ENCODE peak calls at places on chromosomes 5 and 9, in ten cellular contexts. B, H, J, Q, L, O, V, D, Z and T are unnamed samples.

GRCh38 chr5:161007879-161008278 is 155.9 kb upstream of the ATP10B start:
- DNase-seq in B (no peak), H (no peak), J (no peak), Q (no peak), L (no peak), O (no peak), V (no peak), D (no peak), Z (no peak), T (peak; percentile 13)

GRCh38 chr5:94072116-94072515 is 330.7 kb upstream of the POU5F2 start:
- DNase-seq in B (no peak), H (no peak), J (peak; percentile 50), Q (peak; percentile 8), L (no peak), O (no peak), V (peak; percentile 27), D (no peak), Z (no peak), T (no peak)

GRCh38 chr9:91334053-91334452 is 27.7 kb downstream of the AUH start:
- DNase-seq in B (peak; percentile 48), H (no peak), J (no peak), Q (no peak), L (no peak), O (no peak), V (no peak), D (no peak), Z (no peak), T (no peak)

GRCh38 chr5:124651663-124652513 is 94.6 kb downstream of the ZNF608 start:
- DNase-seq in B (peak; percentile 90), H (no peak), J (peak; percentile 52), Q (peak; percentile 62), L (peak; percentile 78), O (no peak), V (peak; percentile 87), D (peak; percentile 82), Z (no peak), T (no peak)

GRCh38 chr9:128011071-128011817 is 30.5 kb upstream of the EEIG1 start:
- DNase-seq in B (no peak), H (no peak), J (no peak), Q (no peak), L (no peak), O (no peak), V (peak; percentile 27), D (no peak), Z (no peak), T (no peak)

GRCh38 chr5:65482727-65483473 is 1.2 kb upstream of the ADAMTS6 start:
- DNase-seq in B (peak; percentile 73), H (no peak), J (peak; percentile 79), Q (peak; percentile 83), L (no peak), O (no peak), V (peak; percentile 75), D (no peak), Z (no peak), T (no peak)

GRCh38 chr9:132142883-132143282 is 19.0 kb upstream of the NTNG2 start:
- DNase-seq in B (no peak), H (no peak), J (no peak), Q (no peak), L (no peak), O (no peak), V (no peak), D (no peak), Z (no peak), T (no peak)

GRCh38 chr9:79611091-79611614 is 39.4 kb downstream of the TLE4 start:
- DNase-seq in B (peak; percentile 87), H (peak; percentile 97), J (peak; percentile 30), Q (peak; percentile 39), L (peak; percentile 69), O (no peak), V (peak; percentile 28), D (no peak), Z (no peak), T (no peak)

GRCh38 chr9:84807870-84808385 is 138.4 kb downstream of the NTRK2 start:
- DNase-seq in B (no peak), H (no peak), J (no peak), Q (no peak), L (no peak), O (no peak), V (no peak), D (no peak), Z (no peak), T (no peak)

GRCh38 chr9:92706218-92706940 is 36.4 kb upstream of the IPPK start:
- DNase-seq in B (peak; percentile 67), H (no peak), J (no peak), Q (no peak), L (no peak), O (no peak), V (peak; percentile 33), D (no peak), Z (no peak), T (no peak)

GRCh38 chr5:126998201-126998631 is 32.1 kb downstream of the MARCHF3 start:
- DNase-seq in B (peak; percentile 41), H (no peak), J (peak; percentile 42), Q (peak; percentile 46), L (no peak), O (no peak), V (peak; percentile 58), D (no peak), Z (no peak), T (no peak)

DNA sequence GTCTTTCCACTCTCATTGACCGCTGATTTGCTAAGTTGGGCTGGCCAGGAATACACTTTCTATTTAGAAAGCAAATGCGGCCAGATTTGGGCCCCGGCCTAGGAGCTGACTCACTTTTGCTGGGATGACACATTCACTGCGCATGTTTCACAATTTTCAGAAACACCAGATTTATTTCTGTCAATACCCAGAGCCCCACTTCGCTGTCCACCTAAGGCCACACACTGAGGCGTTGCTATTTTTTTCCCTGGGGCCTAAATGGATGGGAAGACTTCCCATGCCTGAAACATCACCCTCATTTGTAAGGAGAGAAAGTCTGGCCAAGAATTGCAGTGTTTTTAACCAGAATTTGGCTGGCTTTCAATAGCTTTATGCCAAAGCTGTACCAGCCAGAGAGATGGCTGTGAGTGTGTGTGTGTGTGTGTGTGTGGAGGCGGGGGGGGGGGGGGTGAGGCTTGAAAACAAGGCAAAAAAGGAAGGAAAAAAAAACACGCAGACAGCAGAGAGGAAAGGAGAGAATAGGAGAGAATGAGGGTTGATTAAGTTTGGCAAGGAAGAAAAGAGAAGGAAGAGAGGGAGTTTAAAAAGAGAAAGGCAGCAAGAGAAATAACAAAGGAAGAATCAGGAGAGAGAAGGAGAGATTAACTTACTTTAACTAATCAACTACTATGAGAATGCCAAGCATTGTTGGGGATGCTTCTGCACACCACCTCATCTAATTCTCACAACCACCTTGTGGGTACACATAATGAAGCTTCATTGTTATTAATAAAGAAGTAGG is 261.4 kb upstream of the KLF4 start:
- DNase-seq in B (peak; percentile 98), H (peak; percentile 98), J (peak; percentile 100), Q (peak; percentile 100), L (no peak), O (no peak), V (peak; percentile 99), D (peak; percentile 81), Z (no peak), T (peak; percentile 1)
- H3K4me3 ChIP-seq in B (peak overlapping the region; percentile 30), H (no peak overlapping the region), J (no peak overlapping the region), Q (no peak overlapping the region), L (no peak overlapping the region), O (no peak overlapping the region), V (no peak overlapping the region), D (no peak overlapping the region), Z (no peak overlapping the region), T (no peak overlapping the region)

GRCh38 chr9:133658442-133659431 is 22.6 kb downstream of the DBH start:
- DNase-seq in B (peak; percentile 58), H (no peak), J (peak; percentile 8), Q (no peak), L (peak; percentile 37), O (no peak), V (peak; percentile 42), D (peak; percentile 52), Z (no peak), T (no peak)

GRCh38 chr9:133654736-133655657 is 18.8 kb downstream of the DBH start:
- DNase-seq in B (no peak), H (no peak), J (no peak), Q (no peak), L (no peak), O (no peak), V (no peak), D (no peak), Z (no peak), T (no peak)

GRCh38 chr9:133657120-133657661 is 21.0 kb downstream of the DBH start:
- DNase-seq in B (peak; percentile 30), H (no peak), J (no peak), Q (peak; percentile 21), L (no peak), O (no peak), V (peak; percentile 26), D (no peak), Z (no peak), T (no peak)

GRCh38 chr9:133655701-133656100 is 19.5 kb downstream of the DBH start:
- DNase-seq in B (no peak), H (no peak), J (no peak), Q (no peak), L (no peak), O (no peak), V (no peak), D (no peak), Z (no peak), T (no peak)

GRCh38 chr9:133656211-133657119 is 20.3 kb downstream of the DBH start:
- DNase-seq in B (no peak), H (no peak), J (no peak), Q (no peak), L (no peak), O (peak; percentile 66), V (no peak), D (no peak), Z (no peak), T (no peak)
- H3K4me3 ChIP-seq in B (no peak overlapping the region), H (no peak overlapping the region), J (no peak overlapping the region), Q (no peak overlapping the region), L (no peak overlapping the region), O (peak overlapping the region; percentile 37), V (no peak overlapping the region), D (no peak overlapping the region), Z (no peak overlapping the region), T (no peak overlapping the region)

GRCh38 chr5:142320427-142320732 is 4.4 kb downstream of the SPRY4 start:
- DNase-seq in B (no peak), H (no peak), J (no peak), Q (peak; percentile 11), L (no peak), O (no peak), V (no peak), D (no peak), Z (no peak), T (no peak)
- H3K4me3 ChIP-seq in B (no peak overlapping the region), H (no peak overlapping the region), J (peak overlapping the region; percentile 38), Q (peak overlapping the region; percentile 13), L (peak overlapping the region; percentile 38), O (no peak overlapping the region), V (peak overlapping the region; percentile 95), D (peak overlapping the region; percentile 63), Z (no peak overlapping the region), T (no peak overlapping the region)

DNA sequence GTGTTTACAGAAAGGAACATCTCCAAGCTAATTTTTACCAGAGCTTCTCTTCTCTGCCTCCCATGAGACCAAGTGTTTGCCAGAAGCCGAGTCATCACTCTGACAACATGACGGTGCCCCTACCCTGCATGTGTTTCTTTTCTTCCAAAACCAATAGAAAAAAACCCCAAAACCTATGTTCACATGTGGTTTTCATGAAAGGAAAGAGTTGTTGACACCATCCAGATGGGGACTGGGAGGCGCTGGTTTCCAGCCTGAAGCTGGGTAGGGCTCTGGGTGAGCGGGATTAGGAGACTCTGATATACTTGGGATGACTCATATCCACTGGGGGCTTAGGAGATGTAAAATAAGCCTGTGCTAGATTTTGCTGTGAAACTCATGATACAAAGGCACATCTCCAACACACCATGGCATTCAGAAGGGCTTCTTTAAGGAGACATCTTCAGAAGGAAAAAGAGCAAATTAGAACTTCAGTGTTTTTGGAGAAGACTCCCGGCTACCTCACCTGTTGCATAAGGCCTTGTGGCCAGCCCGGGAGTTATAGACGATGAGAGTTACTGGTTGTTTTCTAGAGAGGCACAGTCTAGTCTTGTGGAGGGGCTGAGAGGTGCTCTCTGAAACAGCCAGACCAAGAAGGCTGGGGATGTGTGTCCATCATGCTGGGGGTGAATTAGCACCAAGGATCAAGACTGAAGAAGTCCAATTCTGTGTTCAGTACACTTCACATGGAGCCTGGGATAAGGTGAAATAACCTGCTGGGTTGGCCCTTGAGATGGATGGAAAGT is 108.9 kb upstream of the LHFPL2 start:
- DNase-seq in B (peak; percentile 85), H (no peak), J (peak; percentile 69), Q (peak; percentile 92), L (no peak), O (no peak), V (peak; percentile 67), D (no peak), Z (no peak), T (no peak)
- H3K4me3 ChIP-seq in B (no peak overlapping the region), H (no peak overlapping the region), J (no peak overlapping the region), Q (no peak overlapping the region), L (no peak overlapping the region), O (no peak overlapping the region), V (no peak overlapping the region), D (no peak overlapping the region), Z (no peak overlapping the region), T (no peak overlapping the region)